ENCODE peak calls at places on chromosome 14, in six cellular contexts. A is spleen, B is GM12878, L is uterus, V is vagina, X is neural progenitor cell. K is an unnamed sample.

GRCh38 chr14:71212093-71212492 is 304.8 kb downstream of the PCNX1 start:
- DNase-seq in B (no peak), A (no peak), V (no peak), X (no peak), L (no peak), K (no peak)

GRCh38 chr14:70698288-70698687 is 56.6 kb downstream of the TTC9 start:
- DNase-seq in X (no peak), A (peak; percentile 76), L (no peak), V (no peak), B (no peak), K (no peak)

GRCh38 chr14:53109028-53109687 is 44.0 kb downstream of the DDHD1 start:
- DNase-seq in X (no peak), B (peak; percentile 82), A (no peak), V (no peak), L (no peak), K (no peak)

GRCh38 chr14:23362200-23362599 is 2.8 kb downstream of the EFS start:
- DNase-seq in L (no peak), A (peak; percentile 8), X (no peak), V (no peak), B (no peak), K (no peak)

GRCh38 chr14:23694085-23694975 is 58.2 kb downstream of the DHRS2 start:
- DNase-seq in X (no peak), V (no peak), B (no peak), L (no peak), A (no peak), K (peak; percentile 22)

GRCh38 chr14:58898655-58899316 is 261.0 kb downstream of the DACT1 start:
- DNase-seq in A (no peak), X (no peak), L (no peak), V (no peak), B (no peak), K (peak; percentile 90)

GRCh38 chr14:24139272-24139934 is 2.0 kb downstream of the EMC9 start:
- DNase-seq in A (peak; percentile 78), B (no peak), V (no peak), L (no peak), X (no peak), K (no peak)

GRCh38 chr14:22976620-22977433 is 5.5 kb downstream of the AJUBA start:
- DNase-seq in A (no peak), B (no peak), L (no peak), X (no peak), V (no peak), K (peak; percentile 39)

GRCh38 chr14:54395716-54396115 is 1.1 kb upstream of the CDKN3 start:
- DNase-seq in V (no peak), B (no peak), A (no peak), L (no peak), X (no peak), K (no peak)

GRCh38 chr14:63357841-63358240 is 39.1 kb upstream of the GPHB5 start:
- DNase-seq in V (no peak), B (no peak), X (no peak), A (no peak), L (no peak), K (no peak)

GRCh38 chr14:53874704-53875103 is 81.9 kb downstream of the BMP4 start:
- DNase-seq in X (no peak), V (no peak), L (no peak), A (no peak), B (no peak), K (no peak)

GRCh38 chr14:69637503-69638030 is 26.2 kb downstream of the SUSD6 start:
- DNase-seq in A (peak; percentile 79), B (no peak), V (no peak), X (peak; percentile 56), L (no peak), K (no peak)

GRCh38 chr14:36519431-36520321 is at the start of gene NKX2-1:
- DNase-seq in B (no peak), L (no peak), A (no peak), X (peak; percentile 61), V (no peak), K (no peak)

GRCh38 chr14:68955164-68955921 is 23.8 kb downstream of the ACTN1 start:
- DNase-seq in X (no peak), V (no peak), L (peak; percentile 78), A (no peak), B (no peak), K (no peak)

GRCh38 chr14:57748279-57748678 is 117.6 kb downstream of the SLC35F4 start:
- DNase-seq in A (no peak), X (no peak), L (no peak), B (no peak), V (no peak), K (peak; percentile 70)

GRCh38 chr14:28613526-28613925 is 153.1 kb upstream of the FOXG1 start:
- DNase-seq in V (no peak), B (no peak), L (no peak), A (no peak), X (no peak), K (no peak)

GRCh38 chr14:49036236-49036635 is 549.9 kb downstream of the RPS29 start:
- DNase-seq in L (no peak), A (no peak), X (no peak), V (no peak), B (no peak), K (no peak)

GRCh38 chr14:101074124-101075024 is 170.9 kb upstream of the RTL1 start:
- DNase-seq in L (no peak), V (peak; percentile 71), A (peak; percentile 65), B (no peak), X (no peak), K (no peak)

GRCh38 chr14:103349982-103350381 is 15.9 kb downstream of the EIF5 start:
- DNase-seq in X (no peak), A (no peak), L (no peak), B (no peak), V (no peak), K (no peak)

GRCh38 chr14:61491224-61491623 is 169.8 kb downstream of the PRKCH start:
- DNase-seq in V (no peak), X (no peak), A (no peak), L (no peak), B (no peak), K (no peak)

GRCh38 chr14:104101086-104101621 is 15.7 kb downstream of the ASPG start:
- DNase-seq in L (no peak), V (no peak), A (peak; percentile 65), X (no peak), B (no peak), K (no peak)

DNA sequence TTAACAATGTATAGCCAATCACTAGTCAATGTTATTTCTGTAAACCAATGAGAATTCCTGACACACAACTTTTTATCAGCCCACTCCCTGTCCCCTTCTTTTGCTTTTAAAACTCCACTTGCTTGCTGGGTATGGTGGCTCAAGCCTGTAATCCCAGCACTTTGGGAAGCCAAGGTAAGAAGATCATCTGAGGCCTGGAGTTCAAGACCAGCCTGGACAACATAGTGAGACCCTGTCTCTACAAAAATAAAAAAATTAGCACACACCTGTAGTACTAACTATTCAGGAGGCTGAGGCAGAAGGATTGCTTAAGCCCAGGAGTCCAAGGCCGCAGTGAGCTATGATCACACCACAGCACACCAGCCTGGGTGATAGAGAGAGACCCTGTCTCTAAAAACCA is 87.8 kb downstream of the PAPLN start:
- DNase-seq in X (no peak), B (no peak), L (no peak), A (no peak), V (no peak), K (no peak)
- H3K27ac ChIP-seq in X (no peak overlapping the region), B (no peak overlapping the region), L (no peak overlapping the region), A (no peak overlapping the region), V (no peak overlapping the region), K (no peak overlapping the region)

DNA sequence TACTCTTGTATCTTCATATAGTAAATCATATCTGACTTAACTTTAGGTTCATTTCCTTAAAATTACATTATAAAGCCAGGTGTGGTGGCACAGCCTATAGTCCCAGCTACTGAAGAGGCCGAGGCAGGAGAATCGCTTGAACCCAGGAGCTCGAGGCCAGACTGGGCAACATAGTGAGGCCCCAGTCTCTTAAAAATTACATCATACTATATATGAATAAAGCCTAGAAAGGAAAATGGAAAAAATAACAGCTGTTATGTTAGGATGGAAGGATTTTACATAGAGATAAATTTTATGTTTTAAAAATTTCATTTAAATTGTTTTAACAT is 4.2 kb downstream of the HECTD1 start:
- DNase-seq in B (no peak), V (peak; percentile 5), L (no peak), X (no peak), A (no peak), K (no peak)
- H3K4me1 ChIP-seq in B (peaks cover 6% of the 10 kb centered on the region), V (peaks cover 42% of the 10 kb centered on the region), L (no peaks in the 10 kb centered on the region), X (peaks cover 20% of the 10 kb centered on the region), A (peaks cover 60% of the 10 kb centered on the region), K (peaks cover 8% of the 10 kb centered on the region)

GRCh38 chr14:99125113-99125512 is 146.9 kb downstream of the BCL11B start:
- DNase-seq in V (peak; percentile 37), X (no peak), B (no peak), L (no peak), A (no peak), K (no peak)
- TF ChIP-seq CTCF in V (no peak), X (no peak), B (no peak), L (no peak), A (no peak), K (no peak)

GRCh38 chr14:33773205-33774030 is 177.5 kb downstream of the EGLN3 start:
- DNase-seq in X (no peak), A (no peak), B (no peak), V (no peak), L (no peak), K (no peak)
- H3K27ac ChIP-seq in X (no peak overlapping the region), A (no peak overlapping the region), B (no peak overlapping the region), V (no peak overlapping the region), L (no peak overlapping the region), K (no peak overlapping the region)

DNA sequence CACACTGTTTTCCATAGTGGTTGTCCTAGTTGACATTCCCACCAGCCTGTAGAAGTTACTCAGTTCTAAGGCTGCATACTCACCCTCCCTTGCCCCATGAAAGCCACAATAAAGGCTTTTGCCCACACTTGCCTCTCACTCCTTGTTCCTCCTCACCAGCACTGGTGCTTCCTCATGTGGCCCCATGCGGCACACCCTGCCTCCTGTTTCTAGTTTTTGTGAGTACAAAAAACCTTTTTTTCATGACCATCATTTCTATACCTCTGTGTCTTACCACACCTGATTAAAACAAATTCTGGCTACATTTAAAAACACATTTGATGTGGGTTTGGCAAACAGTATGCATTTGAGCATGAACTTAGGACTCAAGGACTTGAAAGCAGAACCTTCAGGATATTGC is 40.7 kb upstream of the RIN3 start:
- DNase-seq in X (no peak), B (no peak), A (peak; percentile 75), L (no peak), V (peak; percentile 52), K (peak; percentile 43)
- H3K4me1 ChIP-seq in X (no peaks in the 10 kb centered on the region), B (no peaks in the 10 kb centered on the region), A (peaks cover 47% of the 10 kb centered on the region), L (no peaks in the 10 kb centered on the region), V (peaks cover 24% of the 10 kb centered on the region), K (peaks cover 29% of the 10 kb centered on the region)

K was measured in foreskin keratinocyte.